ENCODE peak calls at places on chromosomes 2 and 18, in seven cellular contexts. D is GM12891, T is transverse colon, O is Panc1, H is breast epithelium, V is upper lobe of left lung, N is H1. Z is an unnamed sample.

GRCh38 chr2:229775614-229776313 is 61.4 kb upstream of the DNER start:
- DNase-seq in V (no peak), T (no peak), O (no peak), H (no peak), D (no peak), N (no peak), Z (no peak)

GRCh38 chr2:101188683-101189405 is 37.7 kb upstream of the TBC1D8 start:
- DNase-seq in D (no peak), N (peak; percentile 84), O (no peak), T (peak; percentile 49), H (no peak), V (no peak), Z (no peak)

GRCh38 chr2:62570861-62571698 is 65.1 kb upstream of the TMEM17 start:
- DNase-seq in V (peak; percentile 76), D (no peak), H (no peak), O (no peak), N (peak; percentile 59), T (peak; percentile 40), Z (peak; percentile 67)

GRCh38 chr2:234496835-234497591 is at the start of gene ARL4C:
- DNase-seq in H (peak; percentile 74), D (peak; percentile 64), V (peak; percentile 94), O (no peak), N (peak; percentile 72), T (peak; percentile 66), Z (peak; percentile 80)

GRCh38 chr2:239475161-239476028 is 74.6 kb upstream of the HDAC4 start:
- DNase-seq in V (no peak), H (no peak), D (no peak), T (no peak), O (no peak), N (no peak), Z (peak; percentile 52)

GRCh38 chr2:226985227-226985946 is 149.5 kb downstream of the RHBDD1 start:
- DNase-seq in N (no peak), O (peak; percentile 27), D (no peak), H (peak; percentile 37), T (peak; percentile 15), V (no peak), Z (no peak)

GRCh38 chr2:59044733-59045132 is 803.6 kb upstream of the FANCL start:
- DNase-seq in O (no peak), N (no peak), H (no peak), V (no peak), D (no peak), T (no peak), Z (no peak)

GRCh38 chr18:79353238-79353637 is 42.5 kb upstream of the NFATC1 start:
- DNase-seq in T (no peak), N (peak; percentile 60), V (peak; percentile 41), D (no peak), O (no peak), H (no peak), Z (no peak)

GRCh38 chr2:231464576-231465540 is 574 bp upstream of the NCL start:
- DNase-seq in V (peak; percentile 100), N (peak; percentile 97), T (peak; percentile 38), H (peak; percentile 98), O (no peak), D (peak; percentile 94), Z (no peak)

GRCh38 chr2:40243581-40243980 is 208.3 kb downstream of the SLC8A1 start:
- DNase-seq in D (no peak), O (no peak), V (no peak), N (no peak), H (no peak), T (no peak), Z (no peak)

GRCh38 chr18:48859311-48860275 is 91.2 kb downstream of the SMAD7 start:
- DNase-seq in H (no peak), D (no peak), V (peak; percentile 85), N (peak; percentile 66), O (no peak), T (no peak), Z (no peak)

GRCh38 chr2:219252900-219253752 is at the start of gene TUBA4B:
- DNase-seq in O (no peak), N (peak; percentile 85), H (no peak), V (peak; percentile 87), T (peak; percentile 65), D (no peak), Z (peak; percentile 78)

GRCh38 chr2:198309673-198310280 is 505.4 kb downstream of the PLCL1 start:
- DNase-seq in T (peak; percentile 73), D (no peak), H (peak; percentile 23), V (no peak), N (peak; percentile 72), O (no peak), Z (no peak)

GRCh38 chr2:236086971-236087465 is 81.2 kb downstream of the GBX2 start:
- DNase-seq in H (no peak), T (no peak), O (no peak), D (no peak), N (peak; percentile 63), V (no peak), Z (no peak)

GRCh38 chr2:20656561-20656960 is 5.7 kb upstream of the HS1BP3 start:
- DNase-seq in N (no peak), H (no peak), T (no peak), D (no peak), V (no peak), O (no peak), Z (no peak)

GRCh38 chr2:160269803-160270570 is 69.9 kb upstream of the ITGB6 start:
- DNase-seq in H (peak; percentile 80), O (no peak), T (peak; percentile 84), D (peak; percentile 74), V (peak; percentile 95), N (peak; percentile 85), Z (peak; percentile 96)
- TF ChIP-seq POLR2AphosphoS5 in H (peak; percentile 76), O (peak; percentile 71), T (peak; percentile 73), D (no peak), V (peak; percentile 73), N (peak; percentile 79), Z (peak; percentile 89)

GRCh38 chr2:85600951-85601770 is 1.3 kb downstream of the TMEM150A start:
- DNase-seq in O (no peak), T (no peak), N (no peak), H (no peak), V (no peak), D (no peak), Z (no peak)

GRCh38 chr2:85601771-85602475 is 575 bp downstream of the TMEM150A start:
- DNase-seq in D (no peak), T (peak; percentile 73), V (no peak), H (peak; percentile 50), N (no peak), O (no peak), Z (peak; percentile 89)

GRCh38 chr2:85604568-85605339 is 2.3 kb upstream of the TMEM150A start:
- DNase-seq in N (no peak), H (no peak), T (no peak), O (no peak), V (no peak), D (no peak), Z (no peak)

GRCh38 chr2:85600235-85600575 is 2.3 kb downstream of the TMEM150A start:
- DNase-seq in O (no peak), N (no peak), V (no peak), T (no peak), H (no peak), D (no peak), Z (no peak)

GRCh38 chr2:85602476-85603234 is at the start of gene TMEM150A:
- DNase-seq in T (peak; percentile 95), H (peak; percentile 94), D (peak; percentile 92), O (no peak), N (peak; percentile 91), V (peak; percentile 99), Z (peak; percentile 97)
- TF ChIP-seq POLR2AphosphoS5 in T (peak; percentile 79), H (peak; percentile 74), D (no peak), O (no peak), N (no peak), V (peak; percentile 77), Z (peak; percentile 85)

GRCh38 chr2:22880161-22880560 is 504.8 kb upstream of the KLHL29 start:
- DNase-seq in D (no peak), N (no peak), H (no peak), T (no peak), V (no peak), O (no peak), Z (no peak)

GRCh38 chr2:22878094-22878493 is 506.9 kb upstream of the KLHL29 start:
- DNase-seq in T (no peak), H (no peak), D (no peak), O (no peak), V (no peak), N (no peak), Z (no peak)

GRCh38 chr2:22883054-22883453 is 501.9 kb upstream of the KLHL29 start:
- DNase-seq in V (no peak), N (no peak), H (no peak), T (no peak), D (no peak), O (no peak), Z (no peak)

DNA sequence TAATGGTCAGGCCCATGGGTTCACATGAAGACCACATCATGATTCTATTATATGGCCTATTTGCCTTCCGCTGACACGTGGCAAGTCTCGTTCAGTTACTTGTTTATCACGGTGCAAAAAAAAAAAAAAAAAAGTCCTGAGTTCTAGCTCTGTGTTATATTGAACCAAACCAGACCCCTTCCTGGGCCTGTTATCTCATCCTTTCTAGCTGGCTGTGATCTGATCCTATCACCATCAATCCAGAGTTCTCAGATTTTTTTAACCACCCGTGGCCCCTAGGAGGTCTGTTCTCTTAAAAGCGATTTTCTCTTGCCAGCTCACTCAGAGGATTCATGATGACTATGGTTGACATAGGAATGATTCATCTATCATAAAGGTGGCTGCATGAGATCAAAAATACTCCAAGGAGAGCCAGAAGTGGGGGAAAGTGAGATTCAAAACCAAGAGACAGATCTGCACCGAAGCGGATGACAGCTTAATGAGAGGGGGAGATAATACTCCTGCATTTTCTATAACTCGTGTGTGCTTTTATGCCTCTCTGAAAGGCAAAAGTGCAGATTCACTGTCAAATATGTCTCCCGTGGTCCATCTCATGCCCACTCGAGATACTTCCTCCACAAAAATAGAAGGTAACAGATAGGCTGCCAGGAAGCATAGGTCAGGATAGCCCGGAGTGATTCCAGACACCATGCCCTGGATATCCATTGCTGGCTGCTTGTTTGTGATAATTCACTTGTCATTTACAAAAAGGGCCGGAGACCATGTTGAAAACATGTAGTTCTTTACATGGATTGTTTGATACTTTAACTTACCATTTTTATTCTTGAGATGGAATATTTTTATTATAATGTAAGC is 505.7 kb upstream of the KLHL29 start:
- DNase-seq in H (no peak), T (no peak), D (no peak), O (no peak), V (no peak), N (no peak), Z (no peak)
- TF ChIP-seq POLR2AphosphoS5 in H (no peak), T (no peak), D (no peak), O (no peak), V (no peak), N (no peak), Z (no peak)

GRCh38 chr2:75571730-75572430 is 11.1 kb upstream of the EVA1A start:
- DNase-seq in V (no peak), O (no peak), T (no peak), D (no peak), N (no peak), H (no peak), Z (no peak)

GRCh38 chr2:75570024-75570947 is 9.5 kb upstream of the EVA1A start:
- DNase-seq in H (no peak), D (no peak), O (no peak), N (no peak), T (no peak), V (no peak), Z (no peak)

GRCh38 chr2:75573145-75573878 is 12.6 kb upstream of the EVA1A start:
- DNase-seq in O (no peak), H (no peak), T (no peak), D (no peak), V (no peak), N (no peak), Z (no peak)

GRCh38 chr2:75569546-75569945 is 8.8 kb upstream of the EVA1A start:
- DNase-seq in N (no peak), H (no peak), T (no peak), D (no peak), V (no peak), O (no peak), Z (no peak)

GRCh38 chr2:75570948-75571729 is 10.4 kb upstream of the EVA1A start:
- DNase-seq in O (no peak), V (no peak), H (peak; percentile 26), T (no peak), N (no peak), D (no peak), Z (no peak)
- TF ChIP-seq POLR2AphosphoS5 in O (no peak), V (no peak), H (no peak), T (no peak), N (no peak), D (no peak), Z (no peak)